ENCODE peak calls at places on chromosomes 13 and 19, in four cellular contexts. One of them, this sample, is unnamed.

GRCh38 chr19:36837525-36837901 is 674 bp downstream of the ZNF790 start:
- DNase-seq in heart left ventricle: no peak
- DNase-seq in GM12865: no peak
- DNase-seq in lung: no peak
- DNase-seq in this sample: no peak

GRCh38 chr19:50465986-50466771 is 10.1 kb upstream of the EMC10 start:
- DNase-seq in heart left ventricle: no peak
- DNase-seq in GM12865: no peak
- DNase-seq in lung: peak; percentile 67
- DNase-seq in this sample: peak; percentile 72

GRCh38 chr19:55118401-55118991 is 1.1 kb upstream of the PPP1R12C start:
- DNase-seq in heart left ventricle: peak; percentile 71
- DNase-seq in GM12865: peak; percentile 41
- DNase-seq in lung: peak; percentile 69
- DNase-seq in this sample: peak; percentile 78

GRCh38 chr19:14048439-14049153 is 13.3 kb downstream of the PALM3 start:
- DNase-seq in heart left ventricle: peak; percentile 42
- DNase-seq in GM12865: peak; percentile 54
- DNase-seq in lung: peak; percentile 68
- DNase-seq in this sample: peak; percentile 80

GRCh38 chr13:26616126-26616525 is 58.6 kb downstream of the WASF3 start:
- DNase-seq in heart left ventricle: no peak
- DNase-seq in GM12865: no peak
- DNase-seq in lung: no peak
- DNase-seq in this sample: no peak

GRCh38 chr13:83716121-83716520 is 166.2 kb downstream of the SLITRK1 start:
- DNase-seq in heart left ventricle: no peak
- DNase-seq in GM12865: no peak
- DNase-seq in lung: no peak
- DNase-seq in this sample: no peak

GRCh38 chr19:58395220-58395978 is at the start of gene RNF225:
- DNase-seq in heart left ventricle: no peak
- DNase-seq in GM12865: peak; percentile 45
- DNase-seq in lung: no peak
- DNase-seq in this sample: peak; percentile 66

GRCh38 chr13:26707122-26708006 is 53.2 kb downstream of the GPR12 start:
- DNase-seq in heart left ventricle: no peak
- DNase-seq in GM12865: peak; percentile 59
- DNase-seq in lung: no peak
- DNase-seq in this sample: no peak

GRCh38 chr13:111139452-111139851 is 24.3 kb downstream of the ARHGEF7 start:
- DNase-seq in heart left ventricle: no peak
- DNase-seq in GM12865: no peak
- DNase-seq in lung: no peak
- DNase-seq in this sample: no peak

GRCh38 chr13:110702591-110703526 is 3.1 kb downstream of the CARS2 start:
- DNase-seq in heart left ventricle: no peak
- DNase-seq in GM12865: no peak
- DNase-seq in lung: no peak
- DNase-seq in this sample: no peak

GRCh38 chr19:7869453-7869909 is 4.7 kb downstream of the PRR36 start:
- DNase-seq in heart left ventricle: no peak
- DNase-seq in GM12865: peak; percentile 87
- DNase-seq in lung: peak; percentile 64
- DNase-seq in this sample: peak; percentile 82

GRCh38 chr19:45577111-45577905 is 7.3 kb downstream of the OPA3 start:
- DNase-seq in heart left ventricle: peak; percentile 49
- DNase-seq in GM12865: peak; percentile 52
- DNase-seq in lung: no peak
- DNase-seq in this sample: peak; percentile 70

GRCh38 chr19:42683917-42684513 is 56.3 kb downstream of the PSG3 start:
- DNase-seq in heart left ventricle: no peak
- DNase-seq in GM12865: peak; percentile 42
- DNase-seq in lung: no peak
- DNase-seq in this sample: no peak

GRCh38 chr19:39494661-39495060 is 4.1 kb upstream of the DLL3 start:
- DNase-seq in heart left ventricle: no peak
- DNase-seq in GM12865: no peak
- DNase-seq in lung: no peak
- DNase-seq in this sample: no peak

GRCh38 chr19:38265213-38265861 is 964 bp downstream of the SPINT2 start:
- DNase-seq in heart left ventricle: no peak
- DNase-seq in GM12865: no peak
- DNase-seq in lung: peak; percentile 41
- DNase-seq in this sample: peak; percentile 68

GRCh38 chr19:14678199-14678598 is 3.6 kb upstream of the ADGRE3 start:
- DNase-seq in heart left ventricle: no peak
- DNase-seq in GM12865: no peak
- DNase-seq in lung: no peak
- DNase-seq in this sample: no peak

GRCh38 chr13:24076124-24076523 is 84.4 kb upstream of the SPATA13 start:
- DNase-seq in heart left ventricle: no peak
- DNase-seq in GM12865: no peak
- DNase-seq in lung: no peak
- DNase-seq in this sample: peak; percentile 70

GRCh38 chr19:48543121-48543710 is 8.8 kb upstream of the SULT2B1 start:
- DNase-seq in heart left ventricle: no peak
- DNase-seq in GM12865: no peak
- DNase-seq in lung: peak; percentile 51
- DNase-seq in this sample: peak; percentile 70

GRCh38 chr13:105202384-105202783 is 1333.1 kb downstream of the EFNB2 start:
- DNase-seq in heart left ventricle: no peak
- DNase-seq in GM12865: peak; percentile 35
- DNase-seq in lung: no peak
- DNase-seq in this sample: no peak

GRCh38 chr13:75364131-75364713 is 117.7 kb downstream of the TBC1D4 start:
- DNase-seq in heart left ventricle: no peak
- DNase-seq in GM12865: no peak
- DNase-seq in lung: no peak
- DNase-seq in this sample: no peak

GRCh38 chr19:54158812-54159351 is 639 bp downstream of the LENG1 start:
- DNase-seq in heart left ventricle: no peak
- DNase-seq in GM12865: peak; percentile 58
- DNase-seq in lung: no peak
- DNase-seq in this sample: no peak

GRCh38 chr19:39398297-39398864 is 7.2 kb downstream of the MED29 start:
- DNase-seq in heart left ventricle: peak; percentile 78
- DNase-seq in GM12865: peak; percentile 84
- DNase-seq in lung: peak; percentile 81
- DNase-seq in this sample: peak; percentile 89

GRCh38 chr13:67343777-67344176 is 113.6 kb upstream of the PCDH9 start:
- DNase-seq in heart left ventricle: no peak
- DNase-seq in GM12865: no peak
- DNase-seq in lung: no peak
- DNase-seq in this sample: no peak

GRCh38 chr19:13155472-13156284 is 5.5 kb downstream of the IER2 start:
- DNase-seq in heart left ventricle: peak; percentile 90
- DNase-seq in GM12865: peak; percentile 92
- DNase-seq in lung: peak; percentile 70
- DNase-seq in this sample: peak; percentile 86

GRCh38 chr13:113827021-113827420 is 36.9 kb downstream of the GAS6 start:
- DNase-seq in heart left ventricle: no peak
- DNase-seq in GM12865: no peak
- DNase-seq in lung: no peak
- DNase-seq in this sample: no peak

GRCh38 chr19:31380854-31381253 is 31.6 kb upstream of the TSHZ3 start:
- DNase-seq in heart left ventricle: no peak
- DNase-seq in GM12865: no peak
- DNase-seq in lung: no peak
- DNase-seq in this sample: no peak

GRCh38 chr19:31553844-31554215 is 204.6 kb upstream of the TSHZ3 start:
- DNase-seq in heart left ventricle: no peak
- DNase-seq in GM12865: no peak
- DNase-seq in lung: no peak
- DNase-seq in this sample: no peak

GRCh38 chr19:39631178-39631577 is 24.5 kb upstream of the LGALS16 start:
- DNase-seq in heart left ventricle: no peak
- DNase-seq in GM12865: no peak
- DNase-seq in lung: no peak
- DNase-seq in this sample: no peak

GRCh38 chr19:30590596-30591229 is 218.5 kb downstream of the ZNF536 start:
- DNase-seq in heart left ventricle: peak; percentile 31
- DNase-seq in GM12865: no peak
- DNase-seq in lung: no peak
- DNase-seq in this sample: no peak

GRCh38 chr19:56751078-56751489 is 79.5 kb upstream of the ZNF835 start:
- DNase-seq in heart left ventricle: no peak
- DNase-seq in GM12865: no peak
- DNase-seq in lung: no peak
- DNase-seq in this sample: no peak

GRCh38 chr13:48772908-48773307 is 119.2 kb downstream of the CYSLTR2 start:
- DNase-seq in heart left ventricle: no peak
- DNase-seq in GM12865: no peak
- DNase-seq in lung: no peak
- DNase-seq in this sample: no peak

GRCh38 chr13:84130739-84131138 is 248.5 kb upstream of the SLITRK1 start:
- DNase-seq in heart left ventricle: no peak
- DNase-seq in GM12865: no peak
- DNase-seq in lung: no peak
- DNase-seq in this sample: no peak

GRCh38 chr13:92362717-92363116 is 863.9 kb upstream of the GPC6 start:
- DNase-seq in heart left ventricle: no peak
- DNase-seq in GM12865: no peak
- DNase-seq in lung: no peak
- DNase-seq in this sample: no peak

GRCh38 chr19:8569066-8569761 is 8.0 kb downstream of the MYO1F start:
- DNase-seq in heart left ventricle: peak; percentile 40
- DNase-seq in GM12865: peak; percentile 96
- DNase-seq in lung: peak; percentile 66
- DNase-seq in this sample: peak; percentile 38

GRCh38 chr19:55677572-55678028 is 2.6 kb downstream of the EPN1 start:
- DNase-seq in heart left ventricle: no peak
- DNase-seq in GM12865: peak; percentile 32
- DNase-seq in lung: no peak
- DNase-seq in this sample: no peak

GRCh38 chr19:46860125-46860845 is 512 bp upstream of the ARHGAP35 start:
- DNase-seq in heart left ventricle: peak; percentile 99
- DNase-seq in GM12865: peak; percentile 99
- DNase-seq in lung: peak; percentile 97
- DNase-seq in this sample: peak; percentile 98

DNA sequence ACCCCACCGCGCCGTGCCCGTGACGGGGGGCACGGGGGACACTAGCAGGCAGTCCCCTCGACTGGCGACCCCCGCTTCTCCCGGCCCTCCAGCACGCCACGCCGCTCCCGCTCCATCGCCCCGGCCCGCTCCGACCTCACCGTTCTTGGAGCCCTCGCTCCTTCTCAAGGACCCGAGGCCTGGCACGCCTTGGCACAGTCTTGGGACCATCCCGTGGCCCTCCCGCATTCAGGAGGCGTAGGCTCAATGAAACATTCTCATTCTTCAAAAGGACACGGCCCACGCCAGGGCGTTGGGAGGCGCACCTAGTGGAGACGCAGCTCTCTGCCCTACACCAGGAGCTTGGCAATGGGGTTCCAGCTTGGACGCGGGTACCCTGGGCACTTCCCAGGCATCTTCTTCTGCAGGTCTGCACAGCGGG is 473 bp upstream of the CERS1 start:
- DNase-seq in heart left ventricle: peak; percentile 20
- DNase-seq in GM12865: no peak
- DNase-seq in lung: no peak
- DNase-seq in this sample: no peak
- H3K4me3 ChIP-seq in heart left ventricle: no peak overlapping the region
- H3K4me3 ChIP-seq in GM12865: no peak overlapping the region
- H3K4me3 ChIP-seq in lung: no peak overlapping the region
- H3K4me3 ChIP-seq in this sample: no peak overlapping the region

DNA sequence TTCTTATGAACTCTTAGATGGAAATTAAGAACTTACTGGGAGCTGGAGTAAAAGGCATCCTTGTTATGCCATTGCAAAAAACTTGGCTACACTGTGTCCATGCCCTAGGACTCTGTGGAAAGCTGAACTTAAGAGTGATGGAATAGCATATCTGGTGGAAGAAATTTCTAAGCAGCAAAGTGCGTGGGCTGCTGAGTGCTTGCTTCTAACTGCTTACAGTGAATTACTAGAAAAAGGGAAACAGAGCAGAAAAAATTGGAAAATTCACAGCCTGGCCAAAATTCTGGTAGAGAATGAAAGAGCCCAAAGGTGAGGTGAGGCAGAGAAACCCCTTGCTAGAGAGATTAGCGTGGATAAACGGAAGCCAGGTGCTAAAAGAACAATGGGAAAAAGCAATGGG is 44.3 kb downstream of the ALOX5AP start:
- DNase-seq in heart left ventricle: no peak
- DNase-seq in GM12865: no peak
- DNase-seq in lung: no peak
- DNase-seq in this sample: no peak
- H3K4me3 ChIP-seq in heart left ventricle: no peak overlapping the region
- H3K4me3 ChIP-seq in GM12865: no peak overlapping the region
- H3K4me3 ChIP-seq in lung: no peak overlapping the region
- H3K4me3 ChIP-seq in this sample: no peak overlapping the region

DNA sequence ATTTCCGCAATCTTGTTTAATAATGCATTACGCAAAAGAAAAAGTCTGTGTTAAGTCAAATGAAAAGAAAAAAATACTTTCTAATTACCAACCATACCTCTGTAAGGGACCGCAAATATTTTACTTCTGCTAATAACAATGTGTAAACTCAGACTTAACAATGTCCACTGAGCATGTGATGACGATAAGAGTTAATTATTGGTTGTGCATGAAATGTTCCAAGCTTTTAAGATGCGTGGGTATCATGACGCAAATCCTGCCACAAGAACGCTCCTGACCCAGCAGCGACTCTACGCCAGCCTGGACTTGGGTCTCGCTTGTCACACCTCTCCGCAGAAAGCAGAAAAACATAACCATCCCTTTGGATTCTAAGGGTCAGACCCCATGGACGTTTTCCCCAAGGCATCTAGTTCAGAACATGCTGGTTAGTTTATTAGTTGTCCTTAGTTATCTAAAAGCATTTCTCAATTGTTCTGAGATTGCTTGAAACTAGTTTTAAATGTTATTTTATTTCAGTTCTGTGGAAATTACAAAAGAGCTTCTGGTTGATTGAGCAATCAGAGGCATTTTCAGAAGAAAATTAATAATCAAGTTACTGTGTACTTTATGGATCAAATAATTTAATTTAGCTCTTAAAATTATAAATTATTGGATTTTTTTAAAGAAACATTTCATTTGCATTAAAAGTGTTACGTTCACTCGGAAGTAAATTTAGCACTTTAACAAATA is 779.9 kb upstream of the ARGLU1 start:
- DNase-seq in heart left ventricle: no peak
- DNase-seq in GM12865: no peak
- DNase-seq in lung: no peak
- DNase-seq in this sample: no peak
- H3K4me3 ChIP-seq in heart left ventricle: no peak overlapping the region
- H3K4me3 ChIP-seq in GM12865: no peak overlapping the region
- H3K4me3 ChIP-seq in lung: no peak overlapping the region
- H3K4me3 ChIP-seq in this sample: no peak overlapping the region

DNA sequence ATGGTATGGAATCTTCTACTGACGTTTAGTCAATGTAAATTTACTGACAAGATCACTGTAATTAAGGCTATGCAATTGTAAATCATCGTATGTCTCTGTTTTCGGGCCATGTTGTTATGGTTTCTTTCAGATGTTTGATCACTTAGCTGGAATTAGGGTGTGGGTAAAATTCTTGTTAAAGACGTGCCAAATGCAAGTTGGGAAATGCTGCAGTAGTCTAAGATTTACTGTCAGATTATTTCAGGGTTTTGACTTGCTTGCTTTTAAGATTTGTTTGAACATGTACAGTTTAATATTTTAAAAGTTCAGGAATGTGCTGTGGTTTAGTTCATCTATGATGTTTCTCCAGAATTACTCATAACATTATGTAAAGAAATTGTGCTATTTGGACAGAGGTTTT is 10.8 kb downstream of the NDFIP2 start:
- DNase-seq in heart left ventricle: no peak
- DNase-seq in GM12865: no peak
- DNase-seq in lung: no peak
- DNase-seq in this sample: no peak
- H3K4me3 ChIP-seq in heart left ventricle: no peak overlapping the region
- H3K4me3 ChIP-seq in GM12865: no peak overlapping the region
- H3K4me3 ChIP-seq in lung: no peak overlapping the region
- H3K4me3 ChIP-seq in this sample: no peak overlapping the region

This sample was measured in colonic mucosa.